ENCODE peak calls at places on chromosomes 11 and 22, in seven cellular contexts. W is neuronal stem cell, I is stomach, F is HCT116, H is right lobe of liver, P is psoas muscle, C is WERI-Rb-1. Z is an unnamed sample.

GRCh38 chr11:34329876-34330275 is 27.9 kb downstream of the ABTB2 start:
- DNase-seq in H (no peak), W (no peak), F (no peak), I (no peak), C (no peak), P (no peak), Z (no peak)

GRCh38 chr11:1077033-1077416 is 2.4 kb downstream of the MUC2 start:
- DNase-seq in W (no peak), C (no peak), F (no peak), H (no peak), P (peak), I (no peak), Z (no peak)

GRCh38 chr22:42964994-42965699 is 49.8 kb downstream of the PACSIN2 start:
- DNase-seq in C (no peak), F (peak), P (no peak), H (no peak), W (no peak), I (no peak), Z (no peak)

GRCh38 chr11:61906522-61906909 is 10.8 kb downstream of the RAB3IL1 start:
- DNase-seq in C (no peak), H (no peak), F (no peak), W (no peak), P (peak), I (no peak), Z (no peak)

GRCh38 chr11:73265278-73265810 is 6.8 kb upstream of the P2RY6 start:
- DNase-seq in C (no peak), W (no peak), F (no peak), H (peak), P (no peak), I (peak), Z (no peak)

GRCh38 chr11:59119826-59120225 is 12.8 kb downstream of the FAM111B start:
- DNase-seq in C (no peak), P (no peak), W (no peak), I (no peak), F (no peak), H (no peak), Z (no peak)

GRCh38 chr11:34904421-34904950 is 11.7 kb downstream of the APIP start:
- DNase-seq in W (no peak), P (no peak), F (no peak), I (no peak), H (no peak), C (no peak), Z (no peak)

GRCh38 chr11:83691387-83692088 is 405.4 kb upstream of the CCDC90B start:
- DNase-seq in C (no peak), H (peak), W (no peak), P (no peak), F (no peak), I (peak), Z (no peak)

GRCh38 chr22:21026783-21027692 is 5.3 kb downstream of the SLC7A4 start:
- DNase-seq in H (no peak), I (no peak), W (no peak), P (no peak), C (peak), F (no peak), Z (no peak)

GRCh38 chr11:8732276-8732675 is 49.7 kb downstream of the RPL27A start:
- DNase-seq in C (no peak), F (no peak), W (no peak), I (no peak), P (no peak), H (no peak), Z (peak)

GRCh38 chr11:46100670-46101069 is 20.6 kb downstream of the PHF21A start:
- DNase-seq in F (no peak), I (no peak), C (no peak), H (no peak), W (no peak), P (no peak), Z (no peak)

DNA sequence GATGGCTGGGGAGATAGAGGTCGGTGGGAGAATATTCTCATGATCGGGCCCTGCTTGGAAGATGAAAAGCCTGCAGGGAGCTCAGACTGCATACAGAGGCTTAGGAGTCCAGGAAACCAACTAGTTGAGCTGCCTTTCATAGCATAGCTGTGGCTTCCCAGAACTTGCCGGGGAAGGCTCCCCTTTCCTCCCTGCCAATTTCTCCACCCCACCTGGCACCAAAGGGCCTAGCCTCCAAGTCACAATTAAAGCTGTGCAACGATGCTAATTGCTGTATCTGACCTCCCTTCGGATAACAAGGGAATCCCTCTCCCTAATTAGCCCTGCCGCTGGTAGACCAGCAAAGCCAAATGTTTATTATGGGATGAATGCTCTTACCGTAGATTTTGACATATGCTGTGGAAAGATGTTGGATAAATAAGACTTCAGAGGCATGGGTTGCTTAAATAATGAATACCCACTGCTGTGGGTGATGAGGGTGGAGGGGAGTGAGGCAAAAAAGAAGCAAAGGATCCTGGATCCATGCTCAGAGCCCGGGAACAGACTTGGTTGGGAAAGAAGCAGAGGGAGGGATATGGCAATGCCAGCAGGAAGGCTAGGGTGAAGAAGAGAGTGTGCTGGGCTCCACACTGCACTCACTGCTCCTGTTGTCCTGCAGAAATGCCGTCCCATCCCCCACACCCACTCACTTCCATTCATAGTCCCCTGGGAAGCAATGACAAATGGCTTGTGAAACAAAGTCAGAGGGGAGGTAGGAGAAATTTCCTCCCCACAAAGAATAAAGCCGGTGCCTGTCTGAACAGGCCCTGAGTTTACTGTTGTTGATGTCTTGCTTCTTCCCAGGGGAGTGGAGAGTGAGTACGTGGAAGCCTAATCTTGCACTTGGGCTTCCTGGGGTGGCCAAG is 608.1 kb upstream of the CADM1 start:
- DNase-seq in P (no peak), I (no peak), W (no peak), F (no peak), C (no peak), H (no peak), Z (no peak)
- H3K27ac ChIP-seq in P (no peak), I (no peak), W (no peak), F (no peak), C (no peak), H (no peak), Z (no peak)

DNA sequence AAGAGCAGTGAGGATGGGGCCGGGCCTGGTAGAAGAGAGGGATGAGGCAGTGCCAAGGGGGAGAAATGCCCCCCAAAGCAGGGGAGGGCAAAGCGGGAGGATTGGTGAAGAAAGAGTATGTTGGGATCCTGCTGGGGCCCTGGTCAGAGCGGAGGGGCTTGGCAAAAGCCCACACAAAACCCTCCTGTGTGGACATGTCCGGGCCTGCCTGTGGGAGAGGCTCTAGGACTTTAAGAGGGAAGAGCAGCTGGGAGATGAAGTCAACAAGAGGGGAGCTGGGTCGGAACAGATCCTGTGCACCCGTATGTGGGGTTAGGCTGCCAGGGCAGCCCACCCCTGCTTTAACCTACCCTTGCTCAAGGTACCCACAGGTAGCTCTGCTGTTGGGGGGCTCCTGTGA is 25.8 kb downstream of the ART5 start:
- DNase-seq in W (no peak), H (peak), I (no peak), P (no peak), F (no peak), C (peak), Z (no peak)
- H3K27ac ChIP-seq in W (no peak), H (no peak), I (no peak), P (no peak), F (peak), C (peak), Z (no peak)

GRCh38 chr22:35446365-35446764 is 46.4 kb downstream of the MCM5 start:
- DNase-seq in I (no peak), C (no peak), H (no peak), F (no peak), P (no peak), W (no peak), Z (peak)
- H3K27ac ChIP-seq in I (no peak), C (no peak), H (no peak), F (no peak), P (no peak), W (no peak), Z (no peak)

GRCh38 chr11:119995730-119996491 is 142.0 kb downstream of the TRIM29 start:
- DNase-seq in P (no peak), F (no peak), H (no peak), W (no peak), C (no peak), I (no peak), Z (no peak)

GRCh38 chr11:119993732-119994131 is 144.2 kb downstream of the TRIM29 start:
- DNase-seq in P (no peak), H (no peak), W (no peak), C (peak), F (no peak), I (peak), Z (peak)

GRCh38 chr11:119996556-119996955 is 141.4 kb downstream of the TRIM29 start:
- DNase-seq in I (no peak), W (no peak), P (no peak), C (no peak), F (no peak), H (no peak), Z (no peak)

GRCh38 chr11:120001161-120002135 is 136.5 kb downstream of the TRIM29 start:
- DNase-seq in F (no peak), H (no peak), W (no peak), I (no peak), P (no peak), C (peak), Z (no peak)

DNA sequence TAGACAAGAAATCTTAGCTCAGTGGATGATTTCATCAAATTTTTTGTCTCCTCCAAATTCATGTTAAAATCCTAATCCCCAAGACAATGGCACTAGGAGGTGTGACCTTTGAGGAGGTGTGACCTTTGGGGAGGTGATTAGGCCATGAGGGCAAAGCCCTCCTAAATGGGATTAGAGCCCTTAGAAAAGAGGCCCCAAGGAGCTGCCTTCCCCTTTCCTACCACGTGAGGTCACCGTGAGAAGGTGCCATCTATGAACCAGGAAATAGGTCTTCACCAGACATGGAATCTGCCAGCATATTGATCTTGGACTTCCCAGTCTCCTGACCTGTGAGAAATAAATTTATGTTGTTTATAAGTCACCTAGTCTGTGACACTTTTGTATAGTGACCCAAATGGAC is 138.7 kb downstream of the TRIM29 start:
- DNase-seq in C (peak), W (no peak), H (no peak), I (no peak), P (no peak), F (no peak), Z (no peak)
- H3K27ac ChIP-seq in C (no peak), W (no peak), H (no peak), I (no peak), P (no peak), F (no peak), Z (no peak)